ENCODE peak calls at places on chromosomes 3 and 15, in five cellular contexts. One of them, this sample, is unnamed.
A peak's percentile ranks its signal among the peaks of the same experiment; 100 is the strongest.

GRCh38 chr15:91876187-91876586 is 22.7 kb downstream of the SLCO3A1 start:
- DNase-seq in SK-N-SH: no peak
- DNase-seq in MM.1S: no peak
- DNase-seq in GM23338: no peak
- DNase-seq in HCT116: no peak
- DNase-seq in this sample: no peak

GRCh38 chr3:46094506-46094905 is 67.2 kb upstream of the XCR1 start:
- DNase-seq in SK-N-SH: no peak
- DNase-seq in MM.1S: no peak
- DNase-seq in GM23338: no peak
- DNase-seq in HCT116: no peak
- DNase-seq in this sample: no peak

GRCh38 chr3:24242012-24242698 is 252.5 kb downstream of the THRB start:
- DNase-seq in SK-N-SH: no peak
- DNase-seq in MM.1S: no peak
- DNase-seq in GM23338: peak; percentile 24
- DNase-seq in HCT116: no peak
- DNase-seq in this sample: no peak

GRCh38 chr3:182470187-182470586 is 323.1 kb upstream of the ATP11B start:
- DNase-seq in SK-N-SH: no peak
- DNase-seq in MM.1S: no peak
- DNase-seq in GM23338: no peak
- DNase-seq in HCT116: no peak
- DNase-seq in this sample: no peak

GRCh38 chr15:48086582-48086981 is 34.2 kb upstream of the SLC24A5 start:
- DNase-seq in SK-N-SH: no peak
- DNase-seq in MM.1S: no peak
- DNase-seq in GM23338: no peak
- DNase-seq in HCT116: no peak
- DNase-seq in this sample: no peak

GRCh38 chr3:154194869-154195268 is 73.7 kb downstream of the ARHGEF26 start:
- DNase-seq in SK-N-SH: no peak
- DNase-seq in MM.1S: no peak
- DNase-seq in GM23338: no peak
- DNase-seq in HCT116: no peak
- DNase-seq in this sample: no peak

GRCh38 chr15:50908209-50909043 is at the start of gene AP4E1:
- DNase-seq in SK-N-SH: peak; percentile 90
- DNase-seq in MM.1S: peak; percentile 94
- DNase-seq in GM23338: peak; percentile 96
- DNase-seq in HCT116: peak; percentile 87
- DNase-seq in this sample: peak; percentile 92

GRCh38 chr3:140791368-140791767 is 113.5 kb downstream of the TRIM42 start:
- DNase-seq in SK-N-SH: no peak
- DNase-seq in MM.1S: no peak
- DNase-seq in GM23338: no peak
- DNase-seq in HCT116: no peak
- DNase-seq in this sample: no peak

GRCh38 chr3:55486857-55487375 is at the start of gene WNT5A:
- DNase-seq in SK-N-SH: peak; percentile 73
- DNase-seq in MM.1S: peak; percentile 42
- DNase-seq in GM23338: peak; percentile 86
- DNase-seq in HCT116: no peak
- DNase-seq in this sample: peak; percentile 82

GRCh38 chr3:107392549-107393165 is 15.4 kb downstream of the CCDC54 start:
- DNase-seq in SK-N-SH: no peak
- DNase-seq in MM.1S: no peak
- DNase-seq in GM23338: no peak
- DNase-seq in HCT116: no peak
- DNase-seq in this sample: no peak

GRCh38 chr15:56098230-56098899 is 105.0 kb upstream of the NEDD4 start:
- DNase-seq in SK-N-SH: no peak
- DNase-seq in MM.1S: no peak
- DNase-seq in GM23338: no peak
- DNase-seq in HCT116: no peak
- DNase-seq in this sample: no peak

GRCh38 chr3:43346990-43347749 is 60.8 kb downstream of the SNRK start:
- DNase-seq in SK-N-SH: no peak
- DNase-seq in MM.1S: peak; percentile 22
- DNase-seq in GM23338: no peak
- DNase-seq in HCT116: no peak
- DNase-seq in this sample: no peak

GRCh38 chr3:183818706-183819624 is 6.4 kb downstream of the MAP6D1 start:
- DNase-seq in SK-N-SH: no peak
- DNase-seq in MM.1S: no peak
- DNase-seq in GM23338: no peak
- DNase-seq in HCT116: no peak
- DNase-seq in this sample: no peak

GRCh38 chr3:148030975-148031374 is 621.8 kb downstream of the ZIC1 start:
- DNase-seq in SK-N-SH: no peak
- DNase-seq in MM.1S: no peak
- DNase-seq in GM23338: no peak
- DNase-seq in HCT116: no peak
- DNase-seq in this sample: no peak

GRCh38 chr15:85500729-85501128 is 120.3 kb downstream of the AKAP13 start:
- DNase-seq in SK-N-SH: no peak
- DNase-seq in MM.1S: no peak
- DNase-seq in GM23338: no peak
- DNase-seq in HCT116: no peak
- DNase-seq in this sample: peak; percentile 73

GRCh38 chr3:188929138-188929537 is 242.6 kb upstream of the TPRG1 start:
- DNase-seq in SK-N-SH: no peak
- DNase-seq in MM.1S: no peak
- DNase-seq in GM23338: peak; percentile 44
- DNase-seq in HCT116: no peak
- DNase-seq in this sample: peak; percentile 20

GRCh38 chr3:184679056-184679502 is 32.8 kb downstream of the MAGEF1 start:
- DNase-seq in SK-N-SH: peak; percentile 60
- DNase-seq in MM.1S: no peak
- DNase-seq in GM23338: peak; percentile 76
- DNase-seq in HCT116: no peak
- DNase-seq in this sample: peak; percentile 80

GRCh38 chr3:171876651-171877272 is 33.6 kb downstream of the TMEM212 start:
- DNase-seq in SK-N-SH: no peak
- DNase-seq in MM.1S: no peak
- DNase-seq in GM23338: no peak
- DNase-seq in HCT116: no peak
- DNase-seq in this sample: no peak

GRCh38 chr15:41640985-41641384 is 19.2 kb upstream of the MGA start:
- DNase-seq in SK-N-SH: no peak
- DNase-seq in MM.1S: no peak
- DNase-seq in GM23338: no peak
- DNase-seq in HCT116: no peak
- DNase-seq in this sample: no peak

GRCh38 chr3:194434503-194434902 is 35.4 kb upstream of the GP5 start:
- DNase-seq in SK-N-SH: no peak
- DNase-seq in MM.1S: no peak
- DNase-seq in GM23338: no peak
- DNase-seq in HCT116: no peak
- DNase-seq in this sample: no peak
- H3K27ac ChIP-seq in SK-N-SH: no peak overlapping the region
- H3K27ac ChIP-seq in MM.1S: no peak overlapping the region
- H3K27ac ChIP-seq in GM23338: no peak overlapping the region
- H3K27ac ChIP-seq in HCT116: no peak overlapping the region
- H3K27ac ChIP-seq in this sample: no peak overlapping the region

GRCh38 chr3:196208942-196209695 is 2.1 kb downstream of the ZDHHC19 start:
- DNase-seq in SK-N-SH: no peak
- DNase-seq in MM.1S: no peak
- DNase-seq in GM23338: no peak
- DNase-seq in HCT116: no peak
- DNase-seq in this sample: no peak

GRCh38 chr3:196210673-196211556 is at the start of gene ZDHHC19:
- DNase-seq in SK-N-SH: no peak
- DNase-seq in MM.1S: no peak
- DNase-seq in GM23338: peak; percentile 20
- DNase-seq in HCT116: no peak
- DNase-seq in this sample: no peak

GRCh38 chr3:196203833-196204232 is 7.4 kb downstream of the ZDHHC19 start:
- DNase-seq in SK-N-SH: no peak
- DNase-seq in MM.1S: no peak
- DNase-seq in GM23338: no peak
- DNase-seq in HCT116: no peak
- DNase-seq in this sample: no peak

GRCh38 chr3:196207159-196207832 is 3.9 kb downstream of the ZDHHC19 start:
- DNase-seq in SK-N-SH: peak; percentile 98
- DNase-seq in MM.1S: no peak
- DNase-seq in GM23338: peak; percentile 58
- DNase-seq in HCT116: no peak
- DNase-seq in this sample: peak; percentile 71

GRCh38 chr3:196207833-196208607 is 3.2 kb downstream of the ZDHHC19 start:
- DNase-seq in SK-N-SH: peak; percentile 99
- DNase-seq in MM.1S: no peak
- DNase-seq in GM23338: peak; percentile 95
- DNase-seq in HCT116: no peak
- DNase-seq in this sample: peak; percentile 77
- TF ChIP-seq EZH2phosphoT487 in SK-N-SH: no peak
- TF ChIP-seq EZH2phosphoT487 in MM.1S: no peak
- TF ChIP-seq EZH2phosphoT487 in GM23338: no peak
- TF ChIP-seq EZH2phosphoT487 in HCT116: no peak
- TF ChIP-seq EZH2phosphoT487 in this sample: no peak

DNA sequence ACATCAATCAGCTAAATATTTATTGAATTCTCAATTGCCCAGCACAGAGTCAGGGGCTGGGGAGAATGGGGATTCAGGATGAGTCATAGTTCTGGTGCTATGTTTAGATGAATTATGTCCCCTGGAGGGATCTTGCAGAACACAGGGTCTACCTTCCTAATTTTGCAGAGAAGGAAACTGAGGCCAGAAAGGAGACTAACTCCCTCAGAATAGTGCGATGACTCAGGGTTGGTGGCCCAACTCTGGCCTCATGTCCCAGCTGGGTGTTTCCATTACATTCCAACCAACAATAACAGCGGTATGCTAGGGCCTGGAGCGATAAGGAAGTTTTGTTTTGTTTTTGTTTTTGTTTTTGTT is 270.9 kb downstream of the TLE3 start:
- DNase-seq in SK-N-SH: no peak
- DNase-seq in MM.1S: no peak
- DNase-seq in GM23338: no peak
- DNase-seq in HCT116: no peak
- DNase-seq in this sample: no peak
- H3K27ac ChIP-seq in SK-N-SH: no peak overlapping the region
- H3K27ac ChIP-seq in MM.1S: no peak overlapping the region
- H3K27ac ChIP-seq in GM23338: no peak overlapping the region
- H3K27ac ChIP-seq in HCT116: no peak overlapping the region
- H3K27ac ChIP-seq in this sample: no peak overlapping the region

DNA sequence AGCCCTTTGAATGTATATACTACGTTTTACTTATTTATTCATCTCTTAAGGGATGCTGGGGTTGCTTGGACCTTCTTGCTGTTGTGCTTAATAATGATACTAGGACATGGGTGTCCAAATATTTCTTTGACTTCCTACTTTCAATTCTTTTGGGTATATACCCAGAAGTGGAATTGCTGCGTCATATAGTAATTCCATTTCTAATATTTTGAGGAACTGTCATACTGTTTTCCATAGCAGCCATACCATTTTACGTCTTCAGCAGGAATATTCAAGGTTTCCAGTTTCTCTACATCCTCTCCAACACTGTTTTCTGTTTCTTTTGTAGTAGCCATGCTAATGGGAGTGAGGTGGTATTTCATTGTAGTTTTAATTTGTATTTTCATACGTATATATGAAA is 21.1 kb downstream of the KAT2B start:
- DNase-seq in SK-N-SH: no peak
- DNase-seq in MM.1S: no peak
- DNase-seq in GM23338: no peak
- DNase-seq in HCT116: no peak
- DNase-seq in this sample: no peak
- TF ChIP-seq EZH2phosphoT487 in SK-N-SH: no peak
- TF ChIP-seq EZH2phosphoT487 in MM.1S: no peak
- TF ChIP-seq EZH2phosphoT487 in GM23338: no peak
- TF ChIP-seq EZH2phosphoT487 in HCT116: no peak
- TF ChIP-seq EZH2phosphoT487 in this sample: no peak

DNA sequence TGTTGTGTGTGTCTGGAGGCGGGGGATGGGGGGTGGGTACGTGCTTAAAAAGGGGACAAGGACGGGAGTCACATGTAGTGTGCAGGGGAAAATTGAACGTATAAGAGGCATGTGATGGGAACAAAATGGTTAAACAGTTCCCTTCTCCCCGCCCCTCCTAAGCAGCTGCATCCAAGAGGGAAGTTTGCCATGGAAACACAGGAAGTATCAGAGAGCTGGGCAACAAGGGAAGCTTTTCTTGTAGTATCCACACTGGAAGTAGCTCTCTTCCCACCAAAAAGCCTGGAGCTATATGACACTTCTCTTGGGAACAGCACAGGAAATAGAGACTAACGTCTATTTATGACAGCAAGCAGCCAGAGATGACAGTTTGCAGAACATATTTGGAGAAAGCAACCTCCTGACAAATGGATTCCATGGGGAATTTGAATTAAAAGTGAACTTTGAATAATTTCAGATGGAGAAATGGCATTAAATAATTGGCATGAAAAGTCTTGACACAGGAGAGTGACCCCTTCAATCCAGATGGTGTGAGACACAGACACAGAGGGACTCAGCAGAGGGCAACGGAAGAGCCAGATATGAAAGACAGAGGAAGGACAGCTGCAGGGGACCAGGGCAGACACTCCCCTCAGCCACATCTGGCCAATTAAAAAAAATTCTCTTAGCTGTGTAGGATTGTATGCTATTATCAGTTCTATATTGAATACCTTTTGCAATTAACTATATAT is 294.2 kb upstream of the TBL1XR1 start:
- DNase-seq in SK-N-SH: peak; percentile 55
- DNase-seq in MM.1S: no peak
- DNase-seq in GM23338: no peak
- DNase-seq in HCT116: no peak
- DNase-seq in this sample: no peak
- H3K27ac ChIP-seq in SK-N-SH: peak overlapping the region; percentile 86
- H3K27ac ChIP-seq in MM.1S: no peak overlapping the region
- H3K27ac ChIP-seq in GM23338: no peak overlapping the region
- H3K27ac ChIP-seq in HCT116: no peak overlapping the region
- H3K27ac ChIP-seq in this sample: no peak overlapping the region

GRCh38 chr3:123346041-123346440 is 102.8 kb downstream of the ADCY5 start:
- DNase-seq in SK-N-SH: no peak
- DNase-seq in MM.1S: no peak
- DNase-seq in GM23338: no peak
- DNase-seq in HCT116: no peak
- DNase-seq in this sample: no peak
- TF ChIP-seq EZH2phosphoT487 in SK-N-SH: no peak
- TF ChIP-seq EZH2phosphoT487 in MM.1S: no peak
- TF ChIP-seq EZH2phosphoT487 in GM23338: no peak
- TF ChIP-seq EZH2phosphoT487 in HCT116: no peak
- TF ChIP-seq EZH2phosphoT487 in this sample: no peak

DNA sequence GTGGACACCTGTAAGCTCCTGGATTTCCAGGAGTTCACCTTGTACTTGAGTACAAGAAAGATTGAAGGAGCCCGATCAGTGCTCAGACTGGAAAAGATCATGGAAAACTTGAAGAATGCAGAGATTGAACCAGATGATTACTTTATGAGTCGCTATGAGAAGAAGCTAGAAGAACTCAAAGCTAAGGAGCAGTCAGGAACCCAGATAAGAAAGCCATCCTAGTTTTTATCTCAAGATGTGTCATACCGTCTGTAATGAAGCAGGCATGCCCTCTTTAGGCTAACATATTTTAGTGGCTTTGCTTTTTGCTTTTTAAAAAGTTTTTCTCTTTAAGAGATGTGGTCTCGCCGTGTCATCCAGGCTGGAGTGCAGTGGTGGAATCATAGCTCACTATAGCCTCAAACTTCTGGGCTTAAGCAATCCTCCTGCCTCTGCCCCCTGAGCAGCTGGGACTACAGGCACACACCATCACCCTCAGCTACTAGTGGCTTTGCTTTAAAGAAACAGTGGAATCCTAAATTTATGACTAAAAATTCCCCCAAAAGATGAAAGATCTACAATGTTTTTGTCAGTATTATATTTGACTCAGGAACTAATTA is 28.1 kb downstream of the EXOG start:
- DNase-seq in SK-N-SH: no peak
- DNase-seq in MM.1S: no peak
- DNase-seq in GM23338: no peak
- DNase-seq in HCT116: no peak
- DNase-seq in this sample: no peak
- H3K27ac ChIP-seq in SK-N-SH: no peak overlapping the region
- H3K27ac ChIP-seq in MM.1S: no peak overlapping the region
- H3K27ac ChIP-seq in GM23338: no peak overlapping the region
- H3K27ac ChIP-seq in HCT116: no peak overlapping the region
- H3K27ac ChIP-seq in this sample: no peak overlapping the region